ENCODE peak calls at places on chromosome 6, in seven cellular contexts. T is hepatocyte, A is GM23338, R is GM23248, E is HCT116, C is PC-3, X is PC-9. Q is an unnamed sample.

GRCh38 chr6:137724495-137725211 is 142.4 kb upstream of the TNFAIP3 start:
- DNase-seq in T (no peak), A (no peak), R (no peak), E (no peak), C (no peak), X (no peak), Q (no peak)

GRCh38 chr6:118812972-118813371 is 81.0 kb upstream of the ASF1A start:
- DNase-seq in T (no peak), A (no peak), R (peak; percentile 69), E (no peak), C (peak; percentile 19), X (no peak), Q (no peak)

GRCh38 chr6:72624557-72625160 is 2.8 kb downstream of the KCNQ5 start:
- DNase-seq in T (peak; percentile 9), A (peak; percentile 48), R (peak; percentile 63), E (no peak), C (peak; percentile 42), X (no peak), Q (peak; percentile 41)

GRCh38 chr6:78832091-78832808 is 35.1 kb upstream of the IRAK1BP1 start:
- DNase-seq in T (no peak), A (no peak), R (no peak), E (no peak), C (no peak), X (no peak), Q (peak; percentile 74)

GRCh38 chr6:9405369-9405768 is 970.0 kb upstream of the SLC35B3 start:
- DNase-seq in T (peak; percentile 22), A (no peak), R (peak; percentile 86), E (peak; percentile 63), C (peak; percentile 95), X (peak; percentile 45), Q (no peak)

GRCh38 chr6:132919028-132919427 is 104.7 kb downstream of the RPS12 start:
- DNase-seq in T (no peak), A (peak; percentile 18), R (no peak), E (no peak), C (no peak), X (no peak), Q (no peak)

GRCh38 chr6:18148304-18149025 is 6.4 kb downstream of the TPMT start:
- DNase-seq in T (peak; percentile 67), A (no peak), R (peak; percentile 92), E (peak; percentile 35), C (peak; percentile 89), X (peak; percentile 21), Q (no peak)

GRCh38 chr6:4575724-4576123 is 200.5 kb upstream of the CDYL start:
- DNase-seq in T (no peak), A (no peak), R (peak; percentile 9), E (no peak), C (no peak), X (no peak), Q (no peak)

GRCh38 chr6:162854734-162855191 is 127.0 kb downstream of the PACRG start:
- DNase-seq in T (no peak), A (no peak), R (no peak), E (no peak), C (no peak), X (no peak), Q (no peak)

GRCh38 chr6:12278915-12279314 is 11.2 kb upstream of the EDN1 start:
- DNase-seq in T (no peak), A (no peak), R (no peak), E (no peak), C (peak; percentile 46), X (no peak), Q (no peak)

GRCh38 chr6:169831450-169832246 is 80.2 kb downstream of the ERMARD start:
- DNase-seq in T (peak; percentile 83), A (peak; percentile 86), R (peak; percentile 63), E (peak; percentile 38), C (peak; percentile 71), X (peak; percentile 37), Q (no peak)

GRCh38 chr6:1337791-1338190 is 25.9 kb downstream of the FOXQ1 start:
- DNase-seq in T (no peak), A (no peak), R (peak; percentile 49), E (no peak), C (peak; percentile 33), X (no peak), Q (no peak)

GRCh38 chr6:40755749-40756452 is 168.7 kb upstream of the LRFN2 start:
- DNase-seq in T (peak; percentile 63), A (no peak), R (peak; percentile 81), E (no peak), C (peak; percentile 11), X (no peak), Q (no peak)

GRCh38 chr6:143575440-143575839 is 63.9 kb upstream of the FUCA2 start:
- DNase-seq in T (peak; percentile 84), A (peak; percentile 81), R (peak; percentile 83), E (peak; percentile 73), C (peak; percentile 76), X (peak; percentile 48), Q (peak; percentile 46)

GRCh38 chr6:33411632-33412005 is 805 bp downstream of the PHF1 start:
- DNase-seq in T (no peak), A (no peak), R (no peak), E (no peak), C (no peak), X (no peak), Q (no peak)

GRCh38 chr6:149001422-149001821 is 254.6 kb downstream of the UST start:
- DNase-seq in T (no peak), A (no peak), R (no peak), E (no peak), C (no peak), X (no peak), Q (no peak)

GRCh38 chr6:148999921-149000589 is 253.2 kb downstream of the UST start:
- DNase-seq in T (no peak), A (no peak), R (peak; percentile 91), E (no peak), C (peak; percentile 82), X (peak; percentile 25), Q (no peak)

GRCh38 chr6:148997863-148998262 is 251.0 kb downstream of the UST start:
- DNase-seq in T (peak; percentile 10), A (no peak), R (peak; percentile 79), E (no peak), C (no peak), X (no peak), Q (peak; percentile 61)

GRCh38 chr6:148998704-148999103 is 251.9 kb downstream of the UST start:
- DNase-seq in T (no peak), A (no peak), R (peak; percentile 27), E (no peak), C (no peak), X (no peak), Q (no peak)

DNA sequence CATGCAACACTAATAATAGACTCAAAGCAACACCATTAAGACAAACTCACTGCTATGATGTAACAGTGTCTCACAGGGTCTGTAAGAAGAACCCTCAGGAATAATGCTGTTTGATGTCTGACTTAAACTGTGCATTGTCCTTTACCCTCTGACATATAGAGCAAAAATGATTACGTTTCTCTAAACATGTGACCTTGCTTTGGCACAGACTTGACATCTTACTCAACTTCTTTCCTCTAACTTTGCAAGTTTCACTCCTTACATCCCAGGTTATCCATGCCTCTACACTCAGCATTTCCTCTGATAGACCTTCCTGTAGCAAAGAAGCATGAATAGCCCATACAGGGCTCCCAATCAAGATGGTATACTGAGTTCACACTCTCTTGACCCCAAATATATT is 252.7 kb downstream of the UST start:
- DNase-seq in T (no peak), A (no peak), R (peak; percentile 74), E (no peak), C (peak; percentile 44), X (no peak), Q (no peak)
- TF ChIP-seq EZH2 in T (no peak), A (no peak), R (no peak), E (no peak), C (no peak), X (no peak), Q (no peak)

GRCh38 chr6:31546962-31547726 is at the start of gene NFKBIL1:
- DNase-seq in T (peak; percentile 97), A (peak; percentile 98), R (peak; percentile 99), E (peak; percentile 97), C (peak; percentile 95), X (peak; percentile 89), Q (peak; percentile 95)
- H3K9me2 ChIP-seq in T (no peaks in the 10 kb centered on the region), A (no peaks in the 10 kb centered on the region), R (no peaks in the 10 kb centered on the region), E (no peaks in the 10 kb centered on the region), C (no peaks in the 10 kb centered on the region), X (no peaks in the 10 kb centered on the region), Q (no peaks in the 10 kb centered on the region)

DNA sequence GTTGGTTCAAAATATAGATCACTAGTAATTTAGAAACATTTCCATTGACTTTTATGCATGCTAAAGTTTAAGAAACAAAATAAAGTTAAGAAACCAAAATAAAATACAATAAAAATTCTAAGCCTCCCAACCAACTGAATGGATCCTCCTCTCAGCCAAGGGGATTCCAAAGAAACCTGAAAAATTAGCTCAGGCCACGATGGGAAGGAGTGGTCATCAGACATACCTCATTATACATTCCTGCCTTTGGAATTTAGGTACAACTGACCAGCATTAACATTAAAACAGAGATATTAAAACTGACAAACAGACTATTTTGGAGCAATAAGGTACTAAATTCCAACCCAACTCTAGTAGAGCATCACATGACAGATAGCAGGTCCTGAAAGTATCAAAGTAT is 275.2 kb downstream of the PKHD1 start:
- DNase-seq in T (no peak), A (no peak), R (no peak), E (no peak), C (no peak), X (no peak), Q (no peak)
- H3K27ac ChIP-seq in T (no peak overlapping the region), A (no peak overlapping the region), R (no peak overlapping the region), E (no peak overlapping the region), C (no peak overlapping the region), X (no peak overlapping the region), Q (no peak overlapping the region)

GRCh38 chr6:10721850-10722569 is 860 bp upstream of the TMEM14C start:
- DNase-seq in T (no peak), A (no peak), R (no peak), E (no peak), C (no peak), X (no peak), Q (no peak)

GRCh38 chr6:10720229-10720959 is 2.5 kb upstream of the TMEM14C start:
- DNase-seq in T (no peak), A (no peak), R (peak; percentile 71), E (no peak), C (peak; percentile 43), X (peak; percentile 46), Q (peak; percentile 39)

GRCh38 chr6:10722570-10722819 is 375 bp upstream of the TMEM14C start:
- DNase-seq in T (no peak), A (no peak), R (no peak), E (no peak), C (no peak), X (no peak), Q (no peak)

GRCh38 chr6:10725046-10725445 is 2.2 kb downstream of the TMEM14C start:
- DNase-seq in T (no peak), A (no peak), R (no peak), E (no peak), C (no peak), X (no peak), Q (no peak)

GRCh38 chr6:10722820-10723651 is at the start of gene TMEM14C:
- DNase-seq in T (peak; percentile 99), A (peak; percentile 100), R (peak; percentile 99), E (peak; percentile 95), C (peak; percentile 96), X (peak; percentile 99), Q (peak; percentile 91)
- TF ChIP-seq EZH2 in T (no peak), A (no peak), R (no peak), E (no peak), C (no peak), X (no peak), Q (no peak)

Q was measured in MM.1S.